ENCODE peak calls at places on chromosomes 5 and 9, in seven cellular contexts. E is stomach; R is CD8-positive, alpha-beta memory T cell; H is cardiac muscle cell; B is heart left ventricle; K is tibial nerve; I is PC-3. Q is an unnamed sample. For H3K9me3, the result is how much of the 10 kb centered on the place peaks cover.

GRCh38 chr5:111735829-111736228 is 21.2 kb downstream of the NREP start:
- DNase-seq in I (peak), E (no peak), H (no peak), R (no peak), K (no peak), B (peak), Q (no peak)

GRCh38 chr9:137169764-137170460 is at the start of gene LRRC26:
- DNase-seq in H (no peak), K (no peak), E (peak), I (no peak), R (no peak), B (no peak), Q (no peak)

GRCh38 chr9:113886933-113887332 is 10.8 kb downstream of the ZNF618 start:
- DNase-seq in I (no peak), H (no peak), K (no peak), E (no peak), B (no peak), R (no peak), Q (no peak)

GRCh38 chr5:75337366-75338021 is 474 bp downstream of the HMGCR start:
- DNase-seq in R (peak), I (no peak), H (peak), K (no peak), E (peak), B (peak), Q (no peak)

GRCh38 chr9:110284211-110284849 is 28.0 kb upstream of the TXN start:
- DNase-seq in R (no peak), E (no peak), H (no peak), B (no peak), I (no peak), K (no peak), Q (no peak)

GRCh38 chr5:133113331-133114061 is 61.7 kb downstream of the HSPA4 start:
- DNase-seq in E (no peak), B (no peak), R (no peak), K (no peak), H (no peak), I (no peak), Q (no peak)

GRCh38 chr9:37972346-37972745 is 68.4 kb upstream of the SLC25A51 start:
- DNase-seq in I (no peak), H (no peak), E (no peak), R (no peak), B (peak), K (no peak), Q (no peak)

GRCh38 chr5:132426525-132427138 is 57.1 kb downstream of the SLC22A5 start:
- DNase-seq in H (no peak), K (peak), B (peak), I (peak), E (peak), R (peak), Q (no peak)

GRCh38 chr9:33524431-33524947 is 438 bp downstream of the ANKRD18B start:
- DNase-seq in H (peak), I (peak), E (no peak), B (no peak), R (no peak), K (no peak), Q (no peak)

GRCh38 chr5:154238776-154239481 is 48.4 kb downstream of the GALNT10 start:
- DNase-seq in K (no peak), E (no peak), B (no peak), I (no peak), H (no peak), R (no peak), Q (no peak)

DNA sequence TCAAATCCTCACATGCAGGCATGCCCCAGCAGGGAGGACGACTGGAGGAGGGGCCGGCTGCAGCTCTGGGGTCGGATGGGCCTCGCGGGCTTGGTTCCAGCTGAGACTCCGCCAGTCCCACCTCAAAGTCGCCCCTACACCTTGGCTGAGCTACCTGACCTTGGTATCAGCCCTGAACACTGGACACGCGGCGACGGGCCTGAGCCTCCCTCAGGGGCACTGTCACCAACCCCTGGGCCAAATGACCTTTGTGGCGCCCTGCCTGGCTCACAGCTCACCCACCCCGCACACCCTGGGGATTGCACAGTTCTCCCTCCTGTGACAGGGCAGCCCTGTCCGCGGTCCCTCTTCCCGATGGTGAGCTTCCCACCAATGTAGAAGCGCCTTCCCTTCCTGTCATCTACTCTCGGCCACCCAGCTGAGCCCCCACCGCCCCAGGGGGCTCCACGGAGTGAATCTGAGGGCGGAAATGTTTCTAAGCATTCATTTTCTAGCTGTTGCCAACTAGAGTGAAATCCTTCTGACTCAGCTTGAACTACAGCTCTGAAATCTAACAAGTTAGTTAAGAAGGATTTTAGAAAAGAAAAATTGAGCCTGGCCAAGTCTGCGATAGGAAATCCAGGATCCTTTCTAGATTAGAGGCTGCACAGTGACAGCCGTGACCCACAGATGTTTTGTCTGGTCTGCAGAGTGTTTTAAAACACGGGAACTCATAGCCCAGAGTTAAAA is 138.9 kb upstream of the PHYKPL start:
- DNase-seq in B (no peak), I (no peak), R (no peak), K (no peak), H (no peak), E (no peak), Q (no peak)
- H3K9me3 ChIP-seq in B (under half), I (under half), R (under half), K (under half), H (under half), E (under half), Q (under half)

GRCh38 chr9:1235650-1236401 is 185.7 kb downstream of the DMRT2 start:
- DNase-seq in I (no peak), K (no peak), H (no peak), E (no peak), B (no peak), R (no peak), Q (no peak)
- H3K9me3 ChIP-seq in I (under half), K (under half), H (under half), E (under half), B (under half), R (under half), Q (under half)

DNA sequence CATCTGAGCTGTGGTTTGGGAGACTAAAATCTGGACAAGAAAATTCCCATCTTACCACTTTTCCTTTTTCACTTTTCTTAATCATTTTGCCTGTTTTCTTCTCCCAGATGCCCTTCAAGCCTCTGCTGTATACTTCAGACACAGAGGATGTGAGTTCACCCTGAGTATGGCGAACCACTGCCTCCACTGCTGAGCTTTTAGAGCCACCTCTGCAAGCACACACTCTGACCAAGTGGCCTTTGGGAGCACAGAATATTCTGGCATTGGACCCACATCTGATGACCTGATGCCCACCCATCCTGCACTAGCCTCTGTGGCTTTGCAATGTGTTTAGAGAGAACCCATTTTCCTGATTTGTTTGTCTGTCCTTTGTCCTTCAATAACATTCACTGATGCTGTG is 32.5 kb downstream of the TERT start:
- DNase-seq in E (no peak), H (no peak), B (no peak), K (no peak), R (no peak), I (no peak), Q (no peak)
- H3K9me3 ChIP-seq in E (under half), H (under half), B (under half), K (under half), R (under half), I (under half), Q (under half)

GRCh38 chr5:142678615-142679014 is 7.3 kb downstream of the FGF1 start:
- DNase-seq in H (peak), I (no peak), B (no peak), K (no peak), R (no peak), E (no peak), Q (no peak)
- H3K9me3 ChIP-seq in H (under half), I (under half), B (under half), K (under half), R (under half), E (under half), Q (under half)

GRCh38 chr5:64000096-64000495 is 37.9 kb upstream of the HTR1A start:
- DNase-seq in R (no peak), K (no peak), H (no peak), B (no peak), I (no peak), E (no peak), Q (no peak)

GRCh38 chr5:64003966-64004365 is 41.7 kb upstream of the HTR1A start:
- DNase-seq in E (no peak), I (no peak), B (no peak), K (no peak), H (no peak), R (no peak), Q (no peak)
- H3K9me3 ChIP-seq in E (under half), I (under half), B (under half), K (under half), H (under half), R (under half), Q (under half)

GRCh38 chr9:126068534-126069230 is 257.9 kb upstream of the MVB12B start:
- DNase-seq in R (no peak), E (no peak), I (no peak), B (no peak), H (no peak), K (no peak), Q (no peak)
- H3K9me3 ChIP-seq in R (under half), E (under half), I (under half), B (under half), H (under half), K (under half), Q (under half)

GRCh38 chr9:135644631-135645218 is 5.4 kb upstream of the GLT6D1 start:
- DNase-seq in R (no peak), H (no peak), B (no peak), E (no peak), K (no peak), I (no peak), Q (no peak)
- H3K9me3 ChIP-seq in R (under half), H (under half), B (under half), E (under half), K (under half), I (under half), Q (under half)

Q was measured in CD8-positive, alpha-beta T cell.